ENCODE peak calls at places on chromosomes 16 and 17, in five cellular contexts. M is ACHN; R is HEK293T; P is HFFc6; K is activated naive CD8-positive, alpha-beta T cell treated with anti-CD3 and anti-CD28 coated beads for 36 hours. J is an unnamed sample.

GRCh38 chr17:10699861-10700260 is 2.5 kb downstream of the ADPRM start:
- DNase-seq in M (no peak), R (no peak), P (no peak), K (no peak), J (no peak)

GRCh38 chr17:5758651-5759050 is 174.3 kb upstream of the NLRP1 start:
- DNase-seq in M (peak), R (no peak), P (peak), K (no peak), J (no peak)

GRCh38 chr16:50489187-50489586 is 59.0 kb upstream of the NKD1 start:
- DNase-seq in M (no peak), R (no peak), P (no peak), K (no peak), J (no peak)

GRCh38 chr16:12558641-12559040 is 245.0 kb downstream of the CPPED1 start:
- DNase-seq in M (no peak), R (no peak), P (no peak), K (no peak), J (no peak)

GRCh38 chr16:89924298-89924924 is 1.3 kb downstream of the TUBB3 start:
- DNase-seq in M (peak), R (peak), P (peak), K (no peak), J (peak)

GRCh38 chr17:18021372-18021771 is 17.6 kb downstream of the ATPAF2 start:
- DNase-seq in M (no peak), R (no peak), P (no peak), K (no peak), J (no peak)

GRCh38 chr17:41624208-41625101 is at the start of gene KRT17:
- DNase-seq in M (no peak), R (no peak), P (no peak), K (no peak), J (no peak)

GRCh38 chr16:87874639-87875472 is 5.5 kb upstream of the SLC7A5 start:
- DNase-seq in M (no peak), R (no peak), P (no peak), K (peak), J (no peak)

GRCh38 chr16:53756329-53756996 is 52.5 kb downstream of the FTO start:
- DNase-seq in M (peak), R (no peak), P (no peak), K (no peak), J (no peak)

GRCh38 chr17:80023261-80024205 is 12.1 kb downstream of the TBC1D16 start:
- DNase-seq in M (no peak), R (no peak), P (no peak), K (no peak), J (peak)

GRCh38 chr16:5004311-5004710 is 29.4 kb downstream of the NAGPA start:
- DNase-seq in M (no peak), R (no peak), P (no peak), K (no peak), J (no peak)

GRCh38 chr16:84137769-84138357 is 7.1 kb downstream of the HSDL1 start:
- DNase-seq in M (no peak), R (no peak), P (no peak), K (no peak), J (no peak)

GRCh38 chr16:53022374-53022773 is 30.3 kb downstream of the CHD9NB start:
- DNase-seq in M (peak), R (peak), P (peak), K (no peak), J (peak)

GRCh38 chr17:9837551-9838471 is 12.1 kb downstream of the GLP2R start:
- DNase-seq in M (peak), R (no peak), P (peak), K (no peak), J (no peak)